ENCODE peak calls at places on chromosomes 5 and 9, in seven cellular contexts. One of them, this sample, is unnamed.

GRCh38 chr9:92964607-92964975 is 17.3 kb downstream of the FGD3 start:
- DNase-seq in HCT116: no peak
- DNase-seq in uterus: no peak
- DNase-seq in lower leg skin: peak
- DNase-seq in A549: no peak
- DNase-seq in heart left ventricle: no peak
- DNase-seq in K562: no peak
- DNase-seq in this sample: no peak

GRCh38 chr5:17819786-17820185 is 185.5 kb downstream of the TAF11L14 start:
- DNase-seq in heart left ventricle: no peak
- DNase-seq in A549: no peak
- DNase-seq in lower leg skin: no peak
- DNase-seq in K562: no peak
- DNase-seq in uterus: no peak
- DNase-seq in HCT116: no peak
- DNase-seq in this sample: no peak

GRCh38 chr9:6759114-6759977 is 1.6 kb downstream of the KDM4C start:
- DNase-seq in A549: peak
- DNase-seq in uterus: no peak
- DNase-seq in K562: peak
- DNase-seq in heart left ventricle: no peak
- DNase-seq in lower leg skin: peak
- DNase-seq in HCT116: peak
- DNase-seq in this sample: peak

GRCh38 chr5:33229216-33229615 is 211.5 kb upstream of the TARS1 start:
- DNase-seq in A549: no peak
- DNase-seq in K562: no peak
- DNase-seq in HCT116: no peak
- DNase-seq in uterus: no peak
- DNase-seq in lower leg skin: no peak
- DNase-seq in heart left ventricle: peak
- DNase-seq in this sample: no peak

GRCh38 chr5:138770977-138771376 is 17.8 kb downstream of the CTNNA1 start:
- DNase-seq in A549: no peak
- DNase-seq in uterus: no peak
- DNase-seq in HCT116: no peak
- DNase-seq in heart left ventricle: no peak
- DNase-seq in K562: no peak
- DNase-seq in lower leg skin: no peak
- DNase-seq in this sample: no peak

GRCh38 chr5:96816430-96816939 is 8.7 kb upstream of the ERAP1 start:
- DNase-seq in HCT116: no peak
- DNase-seq in A549: no peak
- DNase-seq in heart left ventricle: no peak
- DNase-seq in K562: no peak
- DNase-seq in uterus: no peak
- DNase-seq in lower leg skin: no peak
- DNase-seq in this sample: no peak

GRCh38 chr9:78552802-78553201 is 255.9 kb downstream of the PSAT1 start:
- DNase-seq in K562: no peak
- DNase-seq in heart left ventricle: no peak
- DNase-seq in lower leg skin: no peak
- DNase-seq in uterus: no peak
- DNase-seq in A549: no peak
- DNase-seq in HCT116: no peak
- DNase-seq in this sample: no peak

GRCh38 chr5:61881821-61882220 is 424.2 kb upstream of the KIF2A start:
- DNase-seq in HCT116: no peak
- DNase-seq in uterus: no peak
- DNase-seq in K562: no peak
- DNase-seq in lower leg skin: no peak
- DNase-seq in A549: no peak
- DNase-seq in heart left ventricle: no peak
- DNase-seq in this sample: no peak

GRCh38 chr5:59608745-59609144 is 284.8 kb downstream of the PDE4D start:
- DNase-seq in uterus: no peak
- DNase-seq in lower leg skin: no peak
- DNase-seq in K562: no peak
- DNase-seq in heart left ventricle: no peak
- DNase-seq in HCT116: no peak
- DNase-seq in A549: no peak
- DNase-seq in this sample: no peak

GRCh38 chr5:135880801-135881200 is 14.8 kb downstream of the IL9 start:
- DNase-seq in uterus: no peak
- DNase-seq in HCT116: no peak
- DNase-seq in lower leg skin: peak
- DNase-seq in A549: no peak
- DNase-seq in heart left ventricle: no peak
- DNase-seq in K562: no peak
- DNase-seq in this sample: no peak

DNA sequence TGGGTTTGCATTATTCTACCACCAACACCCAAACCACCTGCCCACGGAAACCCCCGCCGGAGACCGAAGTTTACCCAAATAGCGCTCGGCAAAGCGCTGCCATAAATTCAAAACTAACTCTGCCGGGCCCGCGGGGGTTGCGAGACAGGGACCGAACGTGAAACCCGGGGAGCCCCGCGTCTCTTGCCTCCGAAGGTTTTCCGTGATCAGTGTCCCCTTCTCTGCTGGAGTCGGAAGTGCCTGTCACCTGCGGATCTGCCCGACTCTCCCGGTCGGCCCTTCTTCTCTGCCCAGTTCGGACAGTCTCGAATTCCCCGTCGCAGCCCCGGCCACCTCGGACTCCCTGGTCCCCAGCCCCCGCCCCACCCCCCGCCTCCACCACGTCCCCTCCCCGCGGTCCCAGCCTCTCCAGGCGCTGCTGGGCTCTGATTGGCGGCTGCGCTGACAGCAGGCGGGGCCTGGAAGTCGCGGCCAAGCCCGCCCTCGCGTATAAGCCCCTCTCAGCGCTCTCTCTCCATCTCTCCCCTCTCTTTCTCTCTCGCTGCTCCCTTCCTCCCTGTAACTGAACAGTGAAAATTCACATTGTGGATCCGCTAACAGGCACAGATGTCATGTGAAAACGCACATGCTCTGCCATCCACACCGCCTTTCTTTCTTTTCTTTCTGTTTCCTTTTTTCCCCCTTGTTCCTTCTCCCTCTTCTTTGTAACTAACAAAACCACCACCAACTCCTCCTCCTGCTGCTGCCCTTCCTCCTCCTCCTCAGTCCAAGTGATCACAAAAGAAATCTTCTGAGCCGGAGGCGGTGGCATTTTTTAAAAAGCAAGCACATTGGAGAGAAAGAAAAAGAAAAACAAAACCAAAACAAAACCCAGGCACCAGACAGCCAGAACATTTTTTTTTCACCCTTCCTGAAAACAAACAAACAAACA is at the start of gene RORB:
- DNase-seq in uterus: peak
- DNase-seq in K562: peak
- DNase-seq in HCT116: no peak
- DNase-seq in lower leg skin: peak
- DNase-seq in heart left ventricle: peak
- DNase-seq in A549: no peak
- DNase-seq in this sample: peak
- TF ChIP-seq POLR2A in uterus: peak
- TF ChIP-seq POLR2A in K562: no peak
- TF ChIP-seq POLR2A in HCT116: no peak
- TF ChIP-seq POLR2A in lower leg skin: no peak
- TF ChIP-seq POLR2A in heart left ventricle: no peak
- TF ChIP-seq POLR2A in A549: no peak
- TF ChIP-seq POLR2A in this sample: peak

GRCh38 chr9:72858089-72858912 is 94.6 kb downstream of the ALDH1A1 start:
- DNase-seq in uterus: no peak
- DNase-seq in K562: peak
- DNase-seq in lower leg skin: no peak
- DNase-seq in HCT116: no peak
- DNase-seq in A549: peak
- DNase-seq in heart left ventricle: no peak
- DNase-seq in this sample: no peak
- TF ChIP-seq POLR2A in uterus: no peak
- TF ChIP-seq POLR2A in K562: no peak
- TF ChIP-seq POLR2A in lower leg skin: no peak
- TF ChIP-seq POLR2A in HCT116: no peak
- TF ChIP-seq POLR2A in A549: no peak
- TF ChIP-seq POLR2A in heart left ventricle: no peak
- TF ChIP-seq POLR2A in this sample: no peak

GRCh38 chr5:55915783-55916182 is 64.6 kb downstream of the IL31RA start:
- DNase-seq in A549: no peak
- DNase-seq in uterus: no peak
- DNase-seq in K562: no peak
- DNase-seq in heart left ventricle: no peak
- DNase-seq in HCT116: no peak
- DNase-seq in lower leg skin: no peak
- DNase-seq in this sample: no peak
- TF ChIP-seq POLR2A in A549: no peak
- TF ChIP-seq POLR2A in uterus: no peak
- TF ChIP-seq POLR2A in K562: no peak
- TF ChIP-seq POLR2A in heart left ventricle: no peak
- TF ChIP-seq POLR2A in HCT116: no peak
- TF ChIP-seq POLR2A in lower leg skin: no peak
- TF ChIP-seq POLR2A in this sample: no peak

GRCh38 chr5:79069488-79070001 is at the start of the genes BHMT2 and DMGDH:
- DNase-seq in uterus: peak
- DNase-seq in HCT116: no peak
- DNase-seq in heart left ventricle: peak
- DNase-seq in lower leg skin: no peak
- DNase-seq in K562: no peak
- DNase-seq in A549: no peak
- DNase-seq in this sample: no peak
- TF ChIP-seq POLR2A in uterus: no peak
- TF ChIP-seq POLR2A in HCT116: no peak
- TF ChIP-seq POLR2A in heart left ventricle: no peak
- TF ChIP-seq POLR2A in lower leg skin: no peak
- TF ChIP-seq POLR2A in K562: no peak
- TF ChIP-seq POLR2A in A549: no peak
- TF ChIP-seq POLR2A in this sample: no peak

GRCh38 chr5:149406203-149406978 is 27.3 kb upstream of the IL17B start:
- DNase-seq in heart left ventricle: peak
- DNase-seq in K562: no peak
- DNase-seq in A549: no peak
- DNase-seq in HCT116: no peak
- DNase-seq in uterus: peak
- DNase-seq in lower leg skin: no peak
- DNase-seq in this sample: no peak
- TF ChIP-seq POLR2A in heart left ventricle: no peak
- TF ChIP-seq POLR2A in K562: no peak
- TF ChIP-seq POLR2A in A549: no peak
- TF ChIP-seq POLR2A in HCT116: no peak
- TF ChIP-seq POLR2A in uterus: peak
- TF ChIP-seq POLR2A in lower leg skin: no peak
- TF ChIP-seq POLR2A in this sample: no peak

DNA sequence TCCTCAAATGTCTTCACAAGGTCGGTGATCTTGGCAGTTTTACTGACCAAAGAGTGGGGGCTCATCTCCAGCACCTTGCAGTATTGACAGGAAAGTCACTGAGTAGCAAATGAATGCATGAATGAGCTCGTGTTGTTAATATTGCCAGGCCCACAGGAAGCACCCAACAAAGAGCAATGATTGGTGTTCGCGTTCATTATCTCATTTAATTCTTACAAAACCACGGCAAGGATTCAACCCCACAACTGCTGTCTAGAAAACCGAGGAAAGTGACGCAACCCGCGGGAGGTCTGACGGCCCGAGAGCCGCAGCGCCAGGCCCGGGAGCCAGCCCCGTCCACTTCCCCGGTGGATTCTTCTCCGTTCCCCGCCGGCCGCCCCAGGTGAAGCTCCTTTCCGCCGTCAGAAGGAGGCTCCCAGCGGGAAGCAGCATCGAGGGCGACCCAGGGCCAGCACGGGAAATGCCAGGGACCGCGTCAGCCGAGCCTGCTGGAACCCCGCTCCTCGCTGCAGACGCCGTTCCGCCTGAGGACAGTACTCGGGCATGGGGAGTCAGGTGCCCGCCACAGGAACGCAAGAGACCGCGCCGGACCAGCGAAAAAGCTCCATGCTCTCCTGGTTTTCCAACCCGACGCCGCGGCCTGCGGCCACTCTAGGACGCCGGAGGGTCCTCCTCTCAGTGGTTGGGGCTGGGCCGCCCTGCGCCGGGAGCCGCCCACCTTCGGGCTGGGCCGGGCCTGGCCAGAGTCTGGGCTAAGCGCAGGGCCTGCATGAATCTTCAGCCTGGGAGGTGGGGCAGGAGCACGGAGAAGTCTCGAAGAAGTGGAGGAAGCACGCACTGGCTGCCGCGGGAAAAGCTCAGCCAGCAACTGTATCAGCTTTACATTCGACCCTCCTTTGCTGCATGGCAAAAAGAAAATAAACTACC is 19.8 kb upstream of the FER start:
- DNase-seq in heart left ventricle: peak
- DNase-seq in uterus: peak
- DNase-seq in HCT116: peak
- DNase-seq in A549: peak
- DNase-seq in lower leg skin: peak
- DNase-seq in K562: peak
- DNase-seq in this sample: peak
- TF ChIP-seq POLR2A in heart left ventricle: no peak
- TF ChIP-seq POLR2A in uterus: peak
- TF ChIP-seq POLR2A in HCT116: peak
- TF ChIP-seq POLR2A in A549: peak
- TF ChIP-seq POLR2A in lower leg skin: no peak
- TF ChIP-seq POLR2A in K562: peak
- TF ChIP-seq POLR2A in this sample: peak

GRCh38 chr5:100898504-100899346 is 4.4 kb downstream of the ST8SIA4 start:
- DNase-seq in A549: no peak
- DNase-seq in heart left ventricle: no peak
- DNase-seq in HCT116: no peak
- DNase-seq in uterus: no peak
- DNase-seq in K562: no peak
- DNase-seq in lower leg skin: no peak
- DNase-seq in this sample: no peak

GRCh38 chr5:100899675-100900074 is 3.4 kb downstream of the ST8SIA4 start:
- DNase-seq in heart left ventricle: no peak
- DNase-seq in uterus: no peak
- DNase-seq in A549: no peak
- DNase-seq in lower leg skin: no peak
- DNase-seq in K562: no peak
- DNase-seq in HCT116: no peak
- DNase-seq in this sample: no peak

GRCh38 chr5:100901851-100902341 is 1.2 kb downstream of the ST8SIA4 start:
- DNase-seq in HCT116: no peak
- DNase-seq in K562: peak
- DNase-seq in A549: no peak
- DNase-seq in uterus: no peak
- DNase-seq in heart left ventricle: peak
- DNase-seq in lower leg skin: no peak
- DNase-seq in this sample: no peak

GRCh38 chr5:100900796-100901731 is 2.0 kb downstream of the ST8SIA4 start:
- DNase-seq in A549: no peak
- DNase-seq in heart left ventricle: peak
- DNase-seq in K562: peak
- DNase-seq in HCT116: no peak
- DNase-seq in uterus: peak
- DNase-seq in lower leg skin: peak
- DNase-seq in this sample: peak

GRCh38 chr5:100900142-100900795 is 2.8 kb downstream of the ST8SIA4 start:
- DNase-seq in uterus: no peak
- DNase-seq in K562: peak
- DNase-seq in heart left ventricle: peak
- DNase-seq in lower leg skin: peak
- DNase-seq in A549: no peak
- DNase-seq in HCT116: no peak
- DNase-seq in this sample: no peak
- TF ChIP-seq POLR2A in uterus: no peak
- TF ChIP-seq POLR2A in K562: no peak
- TF ChIP-seq POLR2A in heart left ventricle: no peak
- TF ChIP-seq POLR2A in lower leg skin: no peak
- TF ChIP-seq POLR2A in A549: peak
- TF ChIP-seq POLR2A in HCT116: no peak
- TF ChIP-seq POLR2A in this sample: no peak

GRCh38 chr9:69173891-69174644 is at the start of gene TJP2:
- DNase-seq in K562: peak
- DNase-seq in HCT116: no peak
- DNase-seq in uterus: peak
- DNase-seq in A549: no peak
- DNase-seq in lower leg skin: peak
- DNase-seq in heart left ventricle: peak
- DNase-seq in this sample: peak
- TF ChIP-seq POLR2A in K562: peak
- TF ChIP-seq POLR2A in HCT116: no peak
- TF ChIP-seq POLR2A in uterus: no peak
- TF ChIP-seq POLR2A in A549: no peak
- TF ChIP-seq POLR2A in lower leg skin: no peak
- TF ChIP-seq POLR2A in heart left ventricle: no peak
- TF ChIP-seq POLR2A in this sample: peak

This sample was measured in H54.